ENCODE peak calls at places on chromosome 10, in five cellular contexts. One of them, this sample, is unnamed. For H3K36me3, the result is how much of the 10 kb centered on the place peaks cover.

GRCh38 chr10:18312385-18313145 is 172.3 kb downstream of the CACNB2 start:
- DNase-seq in cardiac muscle cell: peak
- DNase-seq in Peyer's patch: no peak
- DNase-seq in CD8-positive, alpha-beta T cell: no peak
- DNase-seq in colonic mucosa: no peak
- DNase-seq in this sample: peak

GRCh38 chr10:17951868-17952371 is at the start of gene SLC39A12:
- DNase-seq in cardiac muscle cell: peak
- DNase-seq in Peyer's patch: no peak
- DNase-seq in CD8-positive, alpha-beta T cell: no peak
- DNase-seq in colonic mucosa: no peak
- DNase-seq in this sample: no peak

GRCh38 chr10:21055339-21056135 is 158.4 kb upstream of the NEBL start:
- DNase-seq in cardiac muscle cell: no peak
- DNase-seq in Peyer's patch: no peak
- DNase-seq in CD8-positive, alpha-beta T cell: no peak
- DNase-seq in colonic mucosa: no peak
- DNase-seq in this sample: no peak

GRCh38 chr10:110528224-110528997 is 30.7 kb downstream of the DUSP5 start:
- DNase-seq in cardiac muscle cell: peak
- DNase-seq in Peyer's patch: no peak
- DNase-seq in CD8-positive, alpha-beta T cell: no peak
- DNase-seq in colonic mucosa: no peak
- DNase-seq in this sample: no peak

GRCh38 chr10:124292911-124293640 is 125.6 kb downstream of the OAT start:
- DNase-seq in cardiac muscle cell: no peak
- DNase-seq in Peyer's patch: no peak
- DNase-seq in CD8-positive, alpha-beta T cell: no peak
- DNase-seq in colonic mucosa: no peak
- DNase-seq in this sample: no peak

GRCh38 chr10:34723746-34724145 is 91.3 kb downstream of the PARD3 start:
- DNase-seq in cardiac muscle cell: peak
- DNase-seq in Peyer's patch: no peak
- DNase-seq in CD8-positive, alpha-beta T cell: no peak
- DNase-seq in colonic mucosa: peak
- DNase-seq in this sample: no peak

GRCh38 chr10:1300218-1300617 is 244.0 kb downstream of the WDR37 start:
- DNase-seq in cardiac muscle cell: no peak
- DNase-seq in Peyer's patch: no peak
- DNase-seq in CD8-positive, alpha-beta T cell: no peak
- DNase-seq in colonic mucosa: no peak
- DNase-seq in this sample: no peak

GRCh38 chr10:105029285-105029684 is 388.2 kb downstream of the SORCS3 start:
- DNase-seq in cardiac muscle cell: no peak
- DNase-seq in Peyer's patch: no peak
- DNase-seq in CD8-positive, alpha-beta T cell: no peak
- DNase-seq in colonic mucosa: no peak
- DNase-seq in this sample: no peak

GRCh38 chr10:11869211-11869610 is 46.1 kb downstream of the PROSER2 start:
- DNase-seq in cardiac muscle cell: no peak
- DNase-seq in Peyer's patch: no peak
- DNase-seq in CD8-positive, alpha-beta T cell: no peak
- DNase-seq in colonic mucosa: no peak
- DNase-seq in this sample: no peak

GRCh38 chr10:49164587-49165188 is 23.5 kb downstream of the TMEM273 start:
- DNase-seq in cardiac muscle cell: peak
- DNase-seq in Peyer's patch: peak
- DNase-seq in CD8-positive, alpha-beta T cell: no peak
- DNase-seq in colonic mucosa: peak
- DNase-seq in this sample: no peak

GRCh38 chr10:130570119-130570518 is 433.9 kb downstream of the GLRX3 start:
- DNase-seq in cardiac muscle cell: no peak
- DNase-seq in Peyer's patch: no peak
- DNase-seq in CD8-positive, alpha-beta T cell: no peak
- DNase-seq in colonic mucosa: no peak
- DNase-seq in this sample: no peak

GRCh38 chr10:46541017-46541661 is 15.3 kb downstream of the GPRIN2 start:
- DNase-seq in cardiac muscle cell: peak
- DNase-seq in Peyer's patch: no peak
- DNase-seq in CD8-positive, alpha-beta T cell: no peak
- DNase-seq in colonic mucosa: peak
- DNase-seq in this sample: no peak

GRCh38 chr10:21687197-21687993 is 153.4 kb downstream of the MLLT10 start:
- DNase-seq in cardiac muscle cell: peak
- DNase-seq in Peyer's patch: no peak
- DNase-seq in CD8-positive, alpha-beta T cell: no peak
- DNase-seq in colonic mucosa: no peak
- DNase-seq in this sample: no peak

GRCh38 chr10:7322623-7323022 is 88.2 kb downstream of the SFMBT2 start:
- DNase-seq in cardiac muscle cell: no peak
- DNase-seq in Peyer's patch: no peak
- DNase-seq in CD8-positive, alpha-beta T cell: no peak
- DNase-seq in colonic mucosa: no peak
- DNase-seq in this sample: no peak

GRCh38 chr10:104029528-104029875 is 56.2 kb downstream of the COL17A1 start:
- DNase-seq in cardiac muscle cell: peak
- DNase-seq in Peyer's patch: no peak
- DNase-seq in CD8-positive, alpha-beta T cell: no peak
- DNase-seq in colonic mucosa: no peak
- DNase-seq in this sample: no peak

GRCh38 chr10:97792058-97792721 is 20.4 kb upstream of the SFRP5 start:
- DNase-seq in cardiac muscle cell: peak
- DNase-seq in Peyer's patch: peak
- DNase-seq in CD8-positive, alpha-beta T cell: peak
- DNase-seq in colonic mucosa: peak
- DNase-seq in this sample: no peak

GRCh38 chr10:17227367-17228080 is 517 bp upstream of the VIM start:
- DNase-seq in cardiac muscle cell: no peak
- DNase-seq in Peyer's patch: no peak
- DNase-seq in CD8-positive, alpha-beta T cell: no peak
- DNase-seq in colonic mucosa: no peak
- DNase-seq in this sample: no peak

GRCh38 chr10:77531441-77532001 is 106.1 kb downstream of the KCNMA1 start:
- DNase-seq in cardiac muscle cell: peak
- DNase-seq in Peyer's patch: no peak
- DNase-seq in CD8-positive, alpha-beta T cell: no peak
- DNase-seq in colonic mucosa: no peak
- DNase-seq in this sample: peak

GRCh38 chr10:116768786-116769185 is 26.4 kb upstream of the HSPA12A start:
- DNase-seq in cardiac muscle cell: no peak
- DNase-seq in Peyer's patch: no peak
- DNase-seq in CD8-positive, alpha-beta T cell: no peak
- DNase-seq in colonic mucosa: no peak
- DNase-seq in this sample: no peak

GRCh38 chr10:17644485-17644964 is 574 bp downstream of the STAM start:
- DNase-seq in cardiac muscle cell: peak
- DNase-seq in Peyer's patch: no peak
- DNase-seq in CD8-positive, alpha-beta T cell: no peak
- DNase-seq in colonic mucosa: no peak
- DNase-seq in this sample: no peak

GRCh38 chr10:50988792-50989191 is 85.5 kb upstream of the PRKG1 start:
- DNase-seq in cardiac muscle cell: peak
- DNase-seq in Peyer's patch: no peak
- DNase-seq in CD8-positive, alpha-beta T cell: no peak
- DNase-seq in colonic mucosa: no peak
- DNase-seq in this sample: no peak

GRCh38 chr10:13608246-13608853 is 21.6 kb downstream of the PRPF18 start:
- DNase-seq in cardiac muscle cell: no peak
- DNase-seq in Peyer's patch: no peak
- DNase-seq in CD8-positive, alpha-beta T cell: no peak
- DNase-seq in colonic mucosa: no peak
- DNase-seq in this sample: peak
- H3K36me3 ChIP-seq in cardiac muscle cell: under half
- H3K36me3 ChIP-seq in Peyer's patch: under half
- H3K36me3 ChIP-seq in CD8-positive, alpha-beta T cell: under half
- H3K36me3 ChIP-seq in colonic mucosa: under half
- H3K36me3 ChIP-seq in this sample: under half

DNA sequence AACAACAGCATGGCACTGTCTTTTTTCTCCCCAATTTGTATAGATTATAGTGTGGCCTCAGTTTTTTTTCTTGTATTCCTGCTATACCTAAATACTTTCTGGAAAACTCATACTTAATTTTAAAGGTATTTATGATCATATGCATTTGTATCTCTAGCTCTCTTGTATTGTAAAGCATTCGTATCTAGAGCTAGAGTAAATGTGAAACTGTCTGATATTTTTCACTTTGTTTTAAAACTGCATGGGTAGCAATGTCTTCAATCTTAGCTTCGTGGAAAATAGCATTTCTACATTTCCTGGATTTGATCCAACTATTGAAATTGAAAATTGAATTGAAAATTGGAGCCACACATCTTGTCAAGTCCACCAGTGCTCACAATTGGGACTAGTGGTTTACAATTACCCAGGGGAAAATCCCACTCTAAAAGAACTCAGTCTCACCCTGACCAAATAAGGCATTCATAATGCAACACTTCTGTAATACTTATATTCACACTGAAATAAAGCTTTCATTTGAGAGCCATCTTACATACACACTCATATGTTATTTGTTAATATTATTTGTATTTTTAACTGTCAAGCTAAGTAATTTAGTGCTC is 51.3 kb upstream of the KLF6 start:
- DNase-seq in cardiac muscle cell: no peak
- DNase-seq in Peyer's patch: no peak
- DNase-seq in CD8-positive, alpha-beta T cell: no peak
- DNase-seq in colonic mucosa: no peak
- DNase-seq in this sample: no peak
- H3K4me3 ChIP-seq in cardiac muscle cell: no peak
- H3K4me3 ChIP-seq in Peyer's patch: no peak
- H3K4me3 ChIP-seq in CD8-positive, alpha-beta T cell: no peak
- H3K4me3 ChIP-seq in colonic mucosa: no peak
- H3K4me3 ChIP-seq in this sample: no peak

GRCh38 chr10:60845038-60845437 is 66.8 kb downstream of the CDK1 start:
- DNase-seq in cardiac muscle cell: no peak
- DNase-seq in Peyer's patch: no peak
- DNase-seq in CD8-positive, alpha-beta T cell: no peak
- DNase-seq in colonic mucosa: no peak
- DNase-seq in this sample: no peak

GRCh38 chr10:60848680-60849079 is 70.4 kb downstream of the CDK1 start:
- DNase-seq in cardiac muscle cell: no peak
- DNase-seq in Peyer's patch: no peak
- DNase-seq in CD8-positive, alpha-beta T cell: no peak
- DNase-seq in colonic mucosa: no peak
- DNase-seq in this sample: no peak

GRCh38 chr10:60849217-60849616 is 70.9 kb downstream of the CDK1 start:
- DNase-seq in cardiac muscle cell: no peak
- DNase-seq in Peyer's patch: no peak
- DNase-seq in CD8-positive, alpha-beta T cell: no peak
- DNase-seq in colonic mucosa: no peak
- DNase-seq in this sample: no peak

GRCh38 chr10:60848126-60848525 is 69.8 kb downstream of the CDK1 start:
- DNase-seq in cardiac muscle cell: peak
- DNase-seq in Peyer's patch: no peak
- DNase-seq in CD8-positive, alpha-beta T cell: no peak
- DNase-seq in colonic mucosa: no peak
- DNase-seq in this sample: peak

DNA sequence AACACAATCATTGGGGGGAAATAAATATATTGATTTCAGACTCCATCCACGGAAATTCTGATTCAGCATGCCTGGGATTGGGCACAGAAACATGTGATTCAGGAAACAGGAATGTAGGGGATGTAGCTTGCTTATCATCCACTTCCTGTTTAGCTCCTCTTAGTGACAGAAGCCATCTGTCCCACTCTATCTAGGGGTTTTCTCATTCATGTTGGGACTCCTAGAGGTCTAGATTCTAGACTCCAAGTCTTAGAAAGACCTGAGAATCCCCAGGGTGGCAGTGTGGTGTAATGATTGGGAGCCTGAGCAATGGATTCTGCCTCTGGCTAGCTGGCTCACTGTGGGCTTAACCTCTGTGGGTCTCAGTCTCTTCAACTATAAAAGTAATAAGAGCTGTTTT is 67.9 kb downstream of the CDK1 start:
- DNase-seq in cardiac muscle cell: peak
- DNase-seq in Peyer's patch: no peak
- DNase-seq in CD8-positive, alpha-beta T cell: no peak
- DNase-seq in colonic mucosa: no peak
- DNase-seq in this sample: no peak
- TF ChIP-seq CTCF in cardiac muscle cell: peak
- TF ChIP-seq CTCF in Peyer's patch: no peak
- TF ChIP-seq CTCF in CD8-positive, alpha-beta T cell: no peak
- TF ChIP-seq CTCF in colonic mucosa: no peak
- TF ChIP-seq CTCF in this sample: peak

DNA sequence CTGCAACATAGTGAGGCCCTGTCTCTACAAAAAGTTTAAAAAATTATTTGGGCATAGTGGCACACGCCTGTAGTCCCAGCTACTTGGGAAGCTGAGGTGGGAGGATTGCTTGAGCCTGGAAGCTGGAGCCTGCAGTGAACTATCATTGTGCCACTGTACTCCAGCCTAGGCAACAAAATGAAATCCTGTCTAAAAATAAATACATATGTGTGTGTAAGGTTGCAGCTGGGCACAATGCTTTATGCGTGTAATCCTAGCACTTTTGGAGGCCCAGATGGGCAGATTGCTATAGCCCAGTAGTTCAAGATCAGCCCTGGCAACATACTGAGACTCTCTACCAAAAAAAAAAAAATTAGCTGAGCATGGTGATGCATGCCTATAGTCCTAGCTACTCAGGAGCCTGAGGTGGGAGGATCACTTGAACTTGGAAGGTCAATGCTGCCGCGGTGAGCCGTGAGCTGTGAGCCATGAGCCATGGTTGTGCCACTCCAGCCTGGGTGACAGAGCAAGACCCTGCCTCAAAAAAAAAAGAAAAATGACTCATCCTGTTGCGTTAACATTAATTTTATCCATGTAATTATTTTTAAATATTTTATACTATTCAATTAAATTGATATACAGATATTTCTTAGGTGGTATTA is 38.3 kb downstream of the CCAR1 start:
- DNase-seq in cardiac muscle cell: no peak
- DNase-seq in Peyer's patch: no peak
- DNase-seq in CD8-positive, alpha-beta T cell: no peak
- DNase-seq in colonic mucosa: no peak
- DNase-seq in this sample: no peak
- H3K36me3 ChIP-seq in cardiac muscle cell: half or more
- H3K36me3 ChIP-seq in Peyer's patch: half or more
- H3K36me3 ChIP-seq in CD8-positive, alpha-beta T cell: under half
- H3K36me3 ChIP-seq in colonic mucosa: under half
- H3K36me3 ChIP-seq in this sample: under half

DNA sequence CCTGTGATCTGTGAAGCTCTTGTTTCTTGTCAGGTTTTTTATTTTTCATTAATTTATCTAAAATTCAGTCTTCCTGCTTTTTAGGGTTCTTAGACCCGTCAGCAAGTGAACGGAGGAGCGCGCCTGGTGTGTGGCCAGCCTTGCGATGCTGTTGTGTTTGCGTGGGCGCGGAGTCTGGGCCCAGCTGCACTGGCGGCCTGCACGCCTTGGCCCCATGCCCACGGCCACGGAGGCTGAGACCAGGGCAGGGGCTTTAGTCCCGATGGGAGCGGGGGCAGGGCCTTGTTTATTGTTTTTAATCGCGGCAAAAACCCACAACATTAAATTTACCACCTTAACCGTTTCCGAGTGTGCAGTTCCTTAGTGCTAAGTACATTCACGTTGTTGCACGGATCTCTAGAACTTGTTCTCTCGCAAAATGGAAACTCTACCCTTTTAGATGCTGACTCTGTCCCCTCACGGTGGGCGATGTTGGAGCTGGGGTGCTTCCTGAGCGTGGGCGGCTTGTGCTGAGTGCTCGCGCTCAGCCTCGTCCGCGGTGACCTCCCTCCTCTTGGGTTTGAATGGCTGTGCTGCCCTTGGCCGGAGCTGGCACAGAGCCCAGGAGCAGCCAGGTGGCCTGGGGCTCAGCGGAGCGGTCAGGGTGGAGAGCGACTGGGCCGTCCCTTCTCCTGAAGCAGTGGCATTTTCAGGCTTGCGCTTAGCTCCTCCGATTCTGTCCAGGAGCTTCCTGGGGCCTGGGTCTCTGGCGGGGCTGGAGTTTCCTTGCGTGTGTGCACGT is 69.1 kb downstream of the INPP5A start:
- DNase-seq in cardiac muscle cell: peak
- DNase-seq in Peyer's patch: no peak
- DNase-seq in CD8-positive, alpha-beta T cell: no peak
- DNase-seq in colonic mucosa: peak
- DNase-seq in this sample: no peak
- H3K4me3 ChIP-seq in cardiac muscle cell: no peak
- H3K4me3 ChIP-seq in Peyer's patch: no peak
- H3K4me3 ChIP-seq in CD8-positive, alpha-beta T cell: no peak
- H3K4me3 ChIP-seq in colonic mucosa: no peak
- H3K4me3 ChIP-seq in this sample: no peak